ENCODE peak calls at places on chromosomes 4 and X, in seven cellular contexts. V is kidney tubule cell; T is activated T-cell treated with anti-CD3 and anti-CD28 coated beads, Interleukin-2, amount 50 U/mL, for 4 hours; J is stimulated activated CD4-positive, alpha-beta T cell treated with anti-CD3 and anti-CD28 coated beads, Interleukin-15, amount 100 ng/mL, for 1 hour; M is heart left ventricle; Y is left ventricle myocardium inferior; B is right cardiac atrium. U is an unnamed sample.

GRCh38 chrX:15881498-15881897 is 26.9 kb upstream of the AP1S2 start:
- DNase-seq in V (peak), T (no peak), J (no peak), M (no peak), Y (no peak), B (no peak), U (no peak)

GRCh38 chrX:27132851-27133250 is 330.3 kb downstream of the PPP4R3C start:
- DNase-seq in V (no peak), T (no peak), J (no peak), M (no peak), Y (no peak), B (no peak), U (peak)

GRCh38 chr4:7397206-7398103 is 37.3 kb downstream of the PSAPL1 start:
- DNase-seq in V (no peak), T (no peak), J (no peak), M (peak), Y (no peak), B (no peak), U (no peak)

GRCh38 chrX:109918753-109919152 is 84.2 kb upstream of the TMEM164 start:
- DNase-seq in V (no peak), T (no peak), J (no peak), M (no peak), Y (no peak), B (no peak), U (no peak)

GRCh38 chr4:131339137-131339536 is 1810.0 kb upstream of the PCDH10 start:
- DNase-seq in V (no peak), T (no peak), J (no peak), M (no peak), Y (no peak), B (no peak), U (no peak)

GRCh38 chr4:27084685-27085356 is 224.2 kb downstream of the STIM2 start:
- DNase-seq in V (peak), T (no peak), J (no peak), M (peak), Y (peak), B (peak), U (peak)

GRCh38 chr4:6050551-6050950 is 32.3 kb upstream of the C4orf50 start:
- DNase-seq in V (no peak), T (no peak), J (no peak), M (no peak), Y (no peak), B (no peak), U (no peak)

GRCh38 chrX:23898412-23898959 is 9.3 kb downstream of the APOO start:
- DNase-seq in V (peak), T (no peak), J (no peak), M (no peak), Y (no peak), B (no peak), U (no peak)

GRCh38 chrX:51178352-51178751 is 154.3 kb upstream of the NUDT10 start:
- DNase-seq in V (no peak), T (no peak), J (no peak), M (no peak), Y (no peak), B (no peak), U (peak)

GRCh38 chr4:1510931-1511330 is 104.7 kb upstream of the NKX1-1 start:
- DNase-seq in V (no peak), T (no peak), J (no peak), M (peak), Y (no peak), B (peak), U (no peak)

GRCh38 chrX:37425370-37425769 is 76.2 kb downstream of the PRRG1 start:
- DNase-seq in V (peak), T (no peak), J (no peak), M (no peak), Y (no peak), B (no peak), U (no peak)

GRCh38 chr4:145540235-145540634 is 58.6 kb downstream of the SMAD1 start:
- DNase-seq in V (no peak), T (no peak), J (no peak), M (no peak), Y (no peak), B (no peak), U (no peak)

GRCh38 chr4:139633661-139634060 is 32.0 kb upstream of the MGST2 start:
- DNase-seq in V (peak), T (no peak), J (no peak), M (no peak), Y (peak), B (peak), U (peak)

GRCh38 chr4:66574145-66574978 is 904.1 kb upstream of the EPHA5 start:
- DNase-seq in V (peak), T (no peak), J (no peak), M (no peak), Y (no peak), B (no peak), U (no peak)

GRCh38 chr4:98446499-98447375 is 185.6 kb downstream of the RAP1GDS1 start:
- DNase-seq in V (peak), T (peak), J (no peak), M (no peak), Y (no peak), B (no peak), U (no peak)

GRCh38 chrX:32010157-32010656 is 938.4 kb upstream of the FTHL17 start:
- DNase-seq in V (no peak), T (no peak), J (no peak), M (no peak), Y (no peak), B (no peak), U (no peak)

GRCh38 chr4:160235771-160236170 is 1132.9 kb downstream of the RAPGEF2 start:
- DNase-seq in V (no peak), T (no peak), J (no peak), M (no peak), Y (no peak), B (no peak), U (no peak)

GRCh38 chrX:39613997-39614679 is 483.6 kb downstream of the BCOR start:
- DNase-seq in V (peak), T (peak), J (no peak), M (no peak), Y (no peak), B (no peak), U (peak)

GRCh38 chrX:11349661-11350337 is 56.6 kb downstream of the AMELX start:
- DNase-seq in V (no peak), T (no peak), J (no peak), M (no peak), Y (no peak), B (no peak), U (no peak)

GRCh38 chr4:101306764-101307615 is 40.3 kb downstream of the PPP3CA start:
- DNase-seq in V (no peak), T (no peak), J (no peak), M (no peak), Y (no peak), B (no peak), U (no peak)

GRCh38 chr4:20273793-20274192 is 22.1 kb downstream of the SLIT2 start:
- DNase-seq in V (peak), T (no peak), J (no peak), M (no peak), Y (no peak), B (no peak), U (peak)

GRCh38 chr4:74501579-74501978 is 56.6 kb downstream of the AREG start:
- DNase-seq in V (peak), T (no peak), J (no peak), M (no peak), Y (no peak), B (no peak), U (no peak)

GRCh38 chr4:472881-473574 is 25.9 kb downstream of the ZNF721 start:
- DNase-seq in V (peak), T (no peak), J (no peak), M (no peak), Y (no peak), B (no peak), U (no peak)

GRCh38 chrX:66900886-66901285 is 262.0 kb upstream of the EDA2R start:
- DNase-seq in V (no peak), T (no peak), J (no peak), M (no peak), Y (no peak), B (no peak), U (no peak)

GRCh38 chr4:41204400-41204978 is 9.9 kb downstream of the APBB2 start:
- DNase-seq in V (peak), T (no peak), J (no peak), M (peak), Y (peak), B (peak), U (no peak)

GRCh38 chr4:42519803-42520417 is 122.6 kb downstream of the SHISA3 start:
- DNase-seq in V (peak), T (peak), J (no peak), M (no peak), Y (no peak), B (no peak), U (peak)